ENCODE peak calls at places on chromosomes 5 and 9, in four cellular contexts. One of them, this sample, is unnamed.

GRCh38 chr9:116870566-116870965 is 183.5 kb downstream of the TRIM32 start:
- DNase-seq in GM12891: no peak
- DNase-seq in GM12878: no peak
- DNase-seq in HL-60: no peak
- DNase-seq in this sample: no peak

GRCh38 chr5:172299916-172300439 is 16.4 kb upstream of the UBTD2 start:
- DNase-seq in GM12891: no peak
- DNase-seq in GM12878: no peak
- DNase-seq in HL-60: no peak
- DNase-seq in this sample: peak; percentile 6

GRCh38 chr9:95307538-95307937 is 10.0 kb downstream of the FANCC start:
- DNase-seq in GM12891: no peak
- DNase-seq in GM12878: no peak
- DNase-seq in HL-60: no peak
- DNase-seq in this sample: no peak

GRCh38 chr5:112653638-112654037 is 84.0 kb upstream of the APC start:
- DNase-seq in GM12891: no peak
- DNase-seq in GM12878: no peak
- DNase-seq in HL-60: no peak
- DNase-seq in this sample: no peak

GRCh38 chr9:95014917-95015316 is 288.4 kb downstream of the AOPEP start:
- DNase-seq in GM12891: no peak
- DNase-seq in GM12878: no peak
- DNase-seq in HL-60: no peak
- DNase-seq in this sample: no peak

GRCh38 chr9:133066181-133066983 is 4.6 kb downstream of the CEL start:
- DNase-seq in GM12891: no peak
- DNase-seq in GM12878: no peak
- DNase-seq in HL-60: no peak
- DNase-seq in this sample: no peak

GRCh38 chr5:68423154-68423811 is 207.7 kb downstream of the PIK3R1 start:
- DNase-seq in GM12891: no peak
- DNase-seq in GM12878: no peak
- DNase-seq in HL-60: no peak
- DNase-seq in this sample: peak; percentile 35

GRCh38 chr9:89649045-89649691 is 44.4 kb downstream of the GADD45G start:
- DNase-seq in GM12891: no peak
- DNase-seq in GM12878: no peak
- DNase-seq in HL-60: no peak
- DNase-seq in this sample: peak; percentile 14

GRCh38 chr9:86891091-86891490 is 56.2 kb downstream of the GAS1 start:
- DNase-seq in GM12891: no peak
- DNase-seq in GM12878: no peak
- DNase-seq in HL-60: no peak
- DNase-seq in this sample: no peak

GRCh38 chr5:67509402-67509801 is 312.8 kb upstream of the CD180 start:
- DNase-seq in GM12891: no peak
- DNase-seq in GM12878: no peak
- DNase-seq in HL-60: no peak
- DNase-seq in this sample: no peak

GRCh38 chr9:134593286-134593685 is 48.3 kb upstream of the COL5A1 start:
- DNase-seq in GM12891: no peak
- DNase-seq in GM12878: no peak
- DNase-seq in HL-60: no peak
- DNase-seq in this sample: no peak

GRCh38 chr5:177982072-177982727 is 13.8 kb downstream of the PROP1 start:
- DNase-seq in GM12891: no peak
- DNase-seq in GM12878: no peak
- DNase-seq in HL-60: no peak
- DNase-seq in this sample: peak; percentile 28

GRCh38 chr9:19769213-19769612 is 19.6 kb downstream of the SLC24A2 start:
- DNase-seq in GM12891: no peak
- DNase-seq in GM12878: no peak
- DNase-seq in HL-60: no peak
- DNase-seq in this sample: no peak

GRCh38 chr5:171386861-171387254 is 791 bp upstream of the NPM1 start:
- DNase-seq in GM12891: no peak
- DNase-seq in GM12878: no peak
- DNase-seq in HL-60: no peak
- DNase-seq in this sample: peak; percentile 47

GRCh38 chr5:169697518-169697890 is 60.4 kb downstream of the DOCK2 start:
- DNase-seq in GM12891: no peak
- DNase-seq in GM12878: no peak
- DNase-seq in HL-60: no peak
- DNase-seq in this sample: no peak

GRCh38 chr9:125683486-125683885 is 23.5 kb downstream of the MAPKAP1 start:
- DNase-seq in GM12891: no peak
- DNase-seq in GM12878: no peak
- DNase-seq in HL-60: no peak
- DNase-seq in this sample: no peak

DNA sequence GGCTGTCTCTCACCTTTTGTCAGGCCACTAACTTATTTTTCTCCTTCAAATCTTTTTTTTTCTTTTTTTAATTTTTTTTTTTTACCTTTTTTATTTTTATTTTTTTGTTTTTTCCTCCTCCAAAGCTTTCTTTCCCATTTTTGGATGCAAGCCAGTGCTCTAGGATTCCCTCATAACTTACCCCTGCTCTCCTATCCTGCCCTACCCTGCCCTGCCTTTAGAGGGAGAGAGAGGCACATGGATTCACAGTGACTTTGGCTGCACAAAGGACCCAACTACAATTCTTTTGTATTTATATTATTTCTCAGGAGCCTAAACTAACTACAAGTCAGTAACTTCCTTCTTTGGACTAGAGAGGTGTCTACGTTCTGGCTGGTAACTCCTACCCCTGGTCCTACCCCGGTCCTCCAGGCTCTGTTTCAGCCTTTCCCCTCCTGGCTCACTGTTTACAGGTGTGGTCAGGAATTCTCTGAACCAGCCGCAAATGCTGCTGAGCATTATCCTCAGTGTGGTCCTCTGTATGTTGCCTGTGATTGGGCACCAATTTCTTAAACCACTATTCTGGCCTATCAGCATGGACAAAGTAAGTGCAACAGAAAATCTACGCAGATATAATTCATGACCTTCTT is 8.4 kb upstream of the RUSC2 start:
- DNase-seq in GM12891: no peak
- DNase-seq in GM12878: no peak
- DNase-seq in HL-60: no peak
- DNase-seq in this sample: peak; percentile 65
- TF ChIP-seq SPI1 in GM12891: no peak
- TF ChIP-seq SPI1 in GM12878: no peak
- TF ChIP-seq SPI1 in HL-60: no peak
- TF ChIP-seq SPI1 in this sample: no peak

DNA sequence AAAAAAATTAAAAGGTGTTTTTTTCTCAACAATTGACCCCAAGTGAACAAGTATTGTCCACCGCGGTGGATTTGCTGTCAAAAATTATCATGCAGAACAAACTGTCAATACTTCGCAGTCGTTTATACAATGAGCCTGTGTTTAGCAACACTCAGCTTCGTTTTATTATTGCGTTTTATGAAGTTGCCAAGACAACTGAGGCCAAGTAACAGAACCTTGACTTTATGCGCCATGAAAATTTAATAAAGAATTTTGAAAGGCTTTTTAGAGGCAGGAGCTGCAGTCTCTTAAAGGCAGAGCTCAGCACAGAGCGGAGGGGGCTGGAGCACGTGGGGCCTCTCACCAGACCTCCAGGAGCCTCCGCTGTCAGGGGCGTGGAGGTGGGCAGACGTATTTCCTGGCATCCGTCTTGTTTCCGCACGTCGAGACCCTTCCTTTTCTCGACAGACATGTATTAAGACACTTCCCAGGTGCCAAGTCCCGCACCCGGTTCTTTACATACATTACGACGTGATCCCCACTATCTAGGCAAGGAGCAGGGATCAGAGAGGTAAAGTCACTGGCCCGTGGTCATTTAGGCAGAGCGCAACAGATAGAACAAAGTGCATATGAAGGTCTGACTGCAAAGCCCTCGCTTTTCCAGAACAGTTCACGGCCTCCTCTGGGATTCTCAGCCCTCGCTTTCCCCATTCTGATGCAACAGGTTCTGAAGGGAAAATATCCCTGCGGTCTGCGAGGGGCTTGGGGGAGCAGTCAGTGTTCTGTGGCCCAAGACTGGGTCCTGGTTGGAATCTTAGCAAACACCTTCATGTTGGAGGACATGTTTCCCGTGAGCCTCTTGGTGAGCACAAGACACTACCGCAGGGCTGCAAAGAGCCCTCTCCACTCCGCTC is 164.4 kb downstream of the DAB2IP start:
- DNase-seq in GM12891: no peak
- DNase-seq in GM12878: no peak
- DNase-seq in HL-60: no peak
- DNase-seq in this sample: no peak
- TF ChIP-seq SPI1 in GM12891: no peak
- TF ChIP-seq SPI1 in GM12878: no peak
- TF ChIP-seq SPI1 in HL-60: no peak
- TF ChIP-seq SPI1 in this sample: no peak

GRCh38 chr5:168602517-168602916 is 23.3 kb upstream of the PANK3 start:
- DNase-seq in GM12891: no peak
- DNase-seq in GM12878: no peak
- DNase-seq in HL-60: no peak
- DNase-seq in this sample: no peak

GRCh38 chr5:168603776-168604175 is 24.6 kb upstream of the PANK3 start:
- DNase-seq in GM12891: no peak
- DNase-seq in GM12878: no peak
- DNase-seq in HL-60: no peak
- DNase-seq in this sample: no peak

GRCh38 chr5:168601972-168602371 is 22.8 kb upstream of the PANK3 start:
- DNase-seq in GM12891: no peak
- DNase-seq in GM12878: no peak
- DNase-seq in HL-60: no peak
- DNase-seq in this sample: no peak

GRCh38 chr5:168598639-168599038 is 19.5 kb upstream of the PANK3 start:
- DNase-seq in GM12891: no peak
- DNase-seq in GM12878: no peak
- DNase-seq in HL-60: no peak
- DNase-seq in this sample: no peak

DNA sequence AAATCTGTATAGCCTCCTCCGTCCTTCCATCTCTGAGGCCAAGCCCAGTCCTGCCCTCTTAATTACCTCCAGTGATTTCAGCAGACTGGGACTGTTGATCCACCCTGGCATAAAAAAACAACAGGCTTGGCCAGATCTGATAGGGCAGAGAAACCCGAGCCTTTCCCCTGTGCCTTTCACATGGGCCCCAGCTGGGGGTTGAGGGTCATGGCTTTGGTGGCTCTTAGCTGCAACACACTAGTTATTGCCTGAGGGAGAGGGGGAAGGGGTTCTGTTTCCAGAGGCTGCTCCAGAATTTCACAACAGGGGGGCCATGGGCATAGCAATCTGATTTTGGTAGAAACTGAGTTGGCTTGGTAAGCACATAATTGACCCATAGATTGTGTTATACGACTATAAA is 21.2 kb upstream of the PANK3 start:
- DNase-seq in GM12891: no peak
- DNase-seq in GM12878: no peak
- DNase-seq in HL-60: no peak
- DNase-seq in this sample: no peak
- TF ChIP-seq SPI1 in GM12891: no peak
- TF ChIP-seq SPI1 in GM12878: no peak
- TF ChIP-seq SPI1 in HL-60: no peak
- TF ChIP-seq SPI1 in this sample: no peak

GRCh38 chr5:1037123-1037670 is 28.6 kb downstream of the NKD2 start:
- DNase-seq in GM12891: no peak
- DNase-seq in GM12878: no peak
- DNase-seq in HL-60: no peak
- DNase-seq in this sample: no peak
- TF ChIP-seq SPI1 in GM12891: no peak
- TF ChIP-seq SPI1 in GM12878: no peak
- TF ChIP-seq SPI1 in HL-60: no peak
- TF ChIP-seq SPI1 in this sample: no peak

GRCh38 chr5:154355141-154355611 is 90.6 kb upstream of the SAP30L start:
- DNase-seq in GM12891: no peak
- DNase-seq in GM12878: no peak
- DNase-seq in HL-60: no peak
- DNase-seq in this sample: peak; percentile 24
- TF ChIP-seq SPI1 in GM12891: no peak
- TF ChIP-seq SPI1 in GM12878: no peak
- TF ChIP-seq SPI1 in HL-60: no peak
- TF ChIP-seq SPI1 in this sample: no peak

GRCh38 chr5:150676578-150676977 is 15.5 kb downstream of the MYOZ3 start:
- DNase-seq in GM12891: no peak
- DNase-seq in GM12878: no peak
- DNase-seq in HL-60: no peak
- DNase-seq in this sample: no peak
- TF ChIP-seq SPI1 in GM12891: no peak
- TF ChIP-seq SPI1 in GM12878: no peak
- TF ChIP-seq SPI1 in HL-60: no peak
- TF ChIP-seq SPI1 in this sample: no peak

GRCh38 chr9:35906923-35907699 is 1.1 kb downstream of the HRCT1 start:
- DNase-seq in GM12891: no peak
- DNase-seq in GM12878: no peak
- DNase-seq in HL-60: no peak
- DNase-seq in this sample: no peak
- TF ChIP-seq SPI1 in GM12891: no peak
- TF ChIP-seq SPI1 in GM12878: no peak
- TF ChIP-seq SPI1 in HL-60: no peak
- TF ChIP-seq SPI1 in this sample: no peak

GRCh38 chr9:107280543-107280942 is 2.5 kb upstream of the RAD23B start:
- DNase-seq in GM12891: no peak
- DNase-seq in GM12878: no peak
- DNase-seq in HL-60: no peak
- DNase-seq in this sample: no peak
- TF ChIP-seq SPI1 in GM12891: no peak
- TF ChIP-seq SPI1 in GM12878: no peak
- TF ChIP-seq SPI1 in HL-60: no peak
- TF ChIP-seq SPI1 in this sample: no peak